ENCODE peak calls at places on chromosomes 13 and 19, in six cellular contexts. E, R, N, J, T and U are unnamed samples.

GRCh38 chr13:44048326-44048725 is 168.6 kb downstream of the LACC1 start:
- DNase-seq in E (no peak), R (no peak), N (no peak), J (no peak), T (no peak), U (peak; percentile 6)

GRCh38 chr19:30890033-30890432 is 459.2 kb downstream of the TSHZ3 start:
- DNase-seq in E (no peak), R (no peak), N (no peak), J (no peak), T (no peak), U (no peak)

GRCh38 chr13:41509996-41510395 is 52.6 kb downstream of the RGCC start:
- DNase-seq in E (no peak), R (no peak), N (no peak), J (no peak), T (peak; percentile 66), U (no peak)

GRCh38 chr13:72221276-72221962 is 354.4 kb upstream of the DACH1 start:
- DNase-seq in E (no peak), R (no peak), N (no peak), J (peak; percentile 25), T (no peak), U (peak; percentile 8)

GRCh38 chr19:1035998-1036621 is 3.8 kb upstream of the ABCA7 start:
- DNase-seq in E (no peak), R (no peak), N (no peak), J (no peak), T (no peak), U (no peak)

GRCh38 chr13:70959376-70959775 is 851.1 kb upstream of the KLHL1 start:
- DNase-seq in E (no peak), R (no peak), N (no peak), J (no peak), T (no peak), U (no peak)

GRCh38 chr13:100707818-100708740 is 33.5 kb upstream of the TMTC4 start:
- DNase-seq in E (no peak), R (no peak), N (no peak), J (peak; percentile 42), T (no peak), U (no peak)

GRCh38 chr19:15562861-15563260 is 52.2 kb upstream of the CYP4F8 start:
- DNase-seq in E (no peak), R (no peak), N (no peak), J (peak; percentile 61), T (no peak), U (peak; percentile 87)

GRCh38 chr19:17325881-17326594 is 8.6 kb downstream of the ANO8 start:
- DNase-seq in E (no peak), R (no peak), N (no peak), J (peak; percentile 39), T (no peak), U (no peak)

GRCh38 chr19:55545443-55545842 is at the start of gene SBK3:
- DNase-seq in E (no peak), R (no peak), N (no peak), J (no peak), T (no peak), U (no peak)

GRCh38 chr19:46337487-46337886 is 9.4 kb upstream of the PPP5C start:
- DNase-seq in E (no peak), R (no peak), N (no peak), J (no peak), T (no peak), U (no peak)

GRCh38 chr19:40718774-40719391 is 2.0 kb downstream of the ITPKC start:
- DNase-seq in E (peak; percentile 48), R (peak; percentile 52), N (peak; percentile 71), J (peak; percentile 62), T (no peak), U (peak; percentile 48)

GRCh38 chr19:19909654-19910053 is 8.9 kb downstream of the ZNF93 start:
- DNase-seq in E (no peak), R (no peak), N (no peak), J (no peak), T (no peak), U (no peak)

GRCh38 chr13:24713022-24713421 is 32.8 kb downstream of the ATP12A start:
- DNase-seq in E (peak; percentile 29), R (peak; percentile 44), N (no peak), J (peak; percentile 15), T (no peak), U (no peak)

GRCh38 chr19:47713046-47714021 is at the start of gene EHD2:
- DNase-seq in E (peak; percentile 81), R (peak; percentile 76), N (peak; percentile 87), J (peak; percentile 85), T (no peak), U (peak; percentile 61)

GRCh38 chr13:112977525-112977924 is 8.5 kb downstream of the MCF2L start:
- DNase-seq in E (no peak), R (no peak), N (no peak), J (no peak), T (no peak), U (no peak)

GRCh38 chr13:112977091-112977490 is 8.1 kb downstream of the MCF2L start:
- DNase-seq in E (no peak), R (no peak), N (no peak), J (no peak), T (no peak), U (no peak)

GRCh38 chr13:112979406-112979902 is 10.4 kb downstream of the MCF2L start:
- DNase-seq in E (no peak), R (no peak), N (no peak), J (no peak), T (no peak), U (no peak)

GRCh38 chr13:112980441-112980840 is 11.4 kb downstream of the MCF2L start:
- DNase-seq in E (no peak), R (no peak), N (no peak), J (no peak), T (no peak), U (no peak)

DNA sequence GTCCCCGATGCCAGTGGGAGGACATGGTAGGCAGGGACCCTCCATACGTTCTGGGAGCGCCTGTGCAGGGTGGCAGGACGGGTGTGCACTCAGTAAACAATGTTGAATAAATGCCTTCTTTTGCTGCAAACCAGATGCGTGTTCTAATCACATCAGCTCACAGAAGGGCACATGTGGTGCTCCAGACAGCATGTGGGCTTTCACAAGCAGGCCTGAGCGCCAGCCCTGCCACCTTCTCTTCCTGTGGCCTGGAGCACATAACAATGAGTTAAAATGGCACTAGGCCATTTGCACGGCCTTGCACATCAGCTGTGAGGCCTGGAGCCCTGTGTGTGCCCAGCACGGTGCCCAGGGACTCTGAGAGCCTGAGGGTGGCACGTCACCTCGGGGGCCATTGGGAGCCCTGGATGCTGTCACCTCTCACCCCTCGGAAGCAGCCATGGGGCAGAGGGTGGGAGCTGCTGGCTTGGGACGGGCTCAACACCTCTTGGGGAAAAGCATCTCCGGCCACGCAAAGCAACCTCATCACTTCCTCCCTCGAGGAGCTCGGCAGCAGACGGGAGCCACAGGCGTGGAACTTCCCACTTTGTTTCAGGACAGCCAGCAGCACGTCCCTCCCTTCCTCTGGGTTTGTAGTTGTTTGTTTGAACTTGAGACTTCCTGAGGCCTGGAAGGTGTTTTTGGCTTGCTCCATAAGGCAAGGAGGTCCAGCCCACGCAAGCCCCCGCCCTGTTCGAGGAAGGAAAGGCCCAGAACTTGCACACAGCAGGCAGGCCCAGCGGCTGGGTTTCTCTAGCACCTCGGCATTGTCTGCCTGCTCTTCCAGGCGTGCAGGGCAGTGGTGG is 9.8 kb downstream of the MCF2L start:
- DNase-seq in E (peak; percentile 80), R (peak; percentile 80), N (no peak), J (no peak), T (no peak), U (no peak)
- H3K4me3 ChIP-seq in E (peak overlapping the region; percentile 53), R (peak overlapping the region; percentile 41), N (no peak overlapping the region), J (no peak overlapping the region), T (peak overlapping the region; percentile 55), U (no peak overlapping the region)

GRCh38 chr19:13833330-13834265 is 38.4 kb downstream of the ZSWIM4 start:
- DNase-seq in E (peak; percentile 96), R (peak; percentile 96), N (peak; percentile 98), J (peak; percentile 99), T (peak; percentile 98), U (peak; percentile 44)

GRCh38 chr19:13827656-13828055 is 32.4 kb downstream of the ZSWIM4 start:
- DNase-seq in E (no peak), R (no peak), N (no peak), J (no peak), T (no peak), U (no peak)

GRCh38 chr19:13831560-13832056 is 36.4 kb downstream of the ZSWIM4 start:
- DNase-seq in E (no peak), R (no peak), N (no peak), J (peak; percentile 22), T (no peak), U (no peak)

GRCh38 chr19:13832096-13832495 is 36.9 kb downstream of the ZSWIM4 start:
- DNase-seq in E (no peak), R (no peak), N (no peak), J (peak; percentile 23), T (no peak), U (no peak)

DNA sequence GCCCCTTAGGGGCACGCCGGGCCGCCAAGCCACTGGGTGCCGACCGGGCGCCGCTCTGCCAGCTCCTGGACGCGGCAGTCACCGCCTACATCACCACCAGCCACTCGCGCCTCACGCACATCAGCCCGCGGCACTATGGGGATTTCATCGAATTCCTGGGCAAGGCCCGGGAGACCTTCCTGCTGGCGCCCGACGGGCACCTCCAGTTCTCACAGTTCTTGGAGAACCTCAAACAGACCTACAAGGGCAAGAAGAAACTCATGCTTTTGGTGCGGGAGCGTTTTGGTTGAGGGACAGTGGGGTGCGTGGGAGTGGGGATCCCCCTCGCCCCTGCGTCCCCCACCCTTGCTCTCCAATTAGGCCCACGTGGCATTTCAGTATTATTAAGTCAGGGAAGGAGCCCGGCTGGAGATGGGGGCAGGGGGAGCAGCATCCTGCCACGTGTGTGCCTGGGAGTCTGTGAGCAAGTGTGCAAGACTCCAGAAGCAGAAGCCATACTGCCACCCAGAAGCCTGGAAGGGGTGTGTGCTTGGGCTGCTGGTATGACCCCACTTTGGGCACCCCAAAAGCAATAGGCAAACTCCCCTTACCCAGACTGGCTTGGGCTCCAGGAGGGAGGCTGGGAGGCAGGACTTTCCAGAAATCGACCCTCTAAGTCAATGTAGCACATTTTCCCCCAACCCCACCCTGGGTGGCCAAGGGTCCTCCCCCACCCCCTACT is 35.7 kb downstream of the ZSWIM4 start:
- DNase-seq in E (no peak), R (no peak), N (no peak), J (peak; percentile 50), T (no peak), U (no peak)
- H3K36me3 ChIP-seq in E (peaks cover 13% of the 10 kb centered on the region), R (peaks cover 87% of the 10 kb centered on the region), N (peaks cover 3% of the 10 kb centered on the region), J (peaks cover 78% of the 10 kb centered on the region), T (peaks cover 48% of the 10 kb centered on the region), U (peaks cover 60% of the 10 kb centered on the region)

GRCh38 chr19:58047672-58048071 is 11.4 kb upstream of the ZNF135 start:
- DNase-seq in E (no peak), R (no peak), N (no peak), J (no peak), T (no peak), U (no peak)
- H3K9me3 ChIP-seq in E (peaks cover 92% of the 10 kb centered on the region), R (peaks cover 100% of the 10 kb centered on the region), N (peaks cover 23% of the 10 kb centered on the region), J (no peaks in the 10 kb centered on the region), T (peaks cover 96% of the 10 kb centered on the region), U (no peaks in the 10 kb centered on the region)

DNA sequence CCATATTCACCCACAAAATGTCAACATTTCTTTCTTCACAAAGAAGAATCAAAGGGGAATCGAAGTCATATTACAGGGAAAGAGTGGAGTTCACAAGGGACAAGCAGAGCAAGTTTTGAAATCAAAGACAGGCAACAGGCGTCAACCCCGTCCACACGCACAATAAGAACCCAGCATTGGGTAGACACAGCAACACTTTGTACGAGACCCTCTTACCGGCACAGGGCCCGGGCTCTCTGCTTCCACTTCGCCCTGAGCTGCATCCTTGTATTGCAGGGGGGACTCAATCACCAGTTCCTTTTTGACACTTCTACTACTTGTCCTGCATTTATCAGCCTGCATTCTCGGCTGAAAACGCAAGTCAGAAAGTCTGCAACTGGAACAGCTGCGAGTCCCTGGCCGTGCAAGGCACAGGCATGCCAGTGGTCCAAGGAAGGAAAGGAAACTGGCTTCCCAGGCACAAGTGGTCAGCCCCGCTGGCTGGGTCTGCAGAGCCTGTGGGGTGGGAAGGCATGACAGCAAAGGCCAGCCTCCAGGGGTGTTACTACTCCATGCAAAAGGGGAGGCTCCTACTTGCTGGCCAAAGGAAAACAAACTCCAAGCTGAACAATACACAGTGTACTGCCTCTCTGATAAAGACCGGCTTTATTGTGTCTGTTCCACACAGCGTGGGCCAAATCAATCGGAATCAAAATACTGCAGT is at the start of gene DOCK9:
- DNase-seq in E (peak; percentile 81), R (peak; percentile 73), N (peak; percentile 49), J (peak; percentile 51), T (no peak), U (peak; percentile 85)
- H3K4me3 ChIP-seq in E (peak within 1 kb of the TSS; percentile 51), R (peak within 1 kb of the TSS; percentile 47), N (peak within 1 kb of the TSS; percentile 32), J (peak within 1 kb of the TSS; percentile 27), T (peak within 1 kb of the TSS; percentile 59), U (peak within 1 kb of the TSS; percentile 51)